ENCODE peak calls at places on chromosomes 11 and 22, in seven cellular contexts. G, A, Z, B, F, K and W are unnamed samples.
A peak's percentile ranks its signal among the peaks of the same experiment; 100 is the strongest.

GRCh38 chr11:81772161-81772560 is 961.5 kb downstream of the FAM181B start:
- DNase-seq in G (no peak), A (no peak), Z (no peak), B (no peak), F (no peak), K (no peak), W (no peak)

GRCh38 chr11:69801513-69802335 is 17.5 kb downstream of the FGF3 start:
- DNase-seq in G (peak; percentile 30), A (peak; percentile 51), Z (peak; percentile 54), B (no peak), F (no peak), K (no peak), W (no peak)

GRCh38 chr11:5443835-5444393 is 2.6 kb upstream of the OR51I1 start:
- DNase-seq in G (no peak), A (no peak), Z (no peak), B (no peak), F (no peak), K (no peak), W (no peak)

GRCh38 chr11:132064987-132065620 is 694.7 kb downstream of the NTM start:
- DNase-seq in G (no peak), A (no peak), Z (no peak), B (peak; percentile 96), F (no peak), K (no peak), W (peak; percentile 98)

GRCh38 chr11:93248602-93249001 is 50.8 kb upstream of the SLC36A4 start:
- DNase-seq in G (no peak), A (no peak), Z (no peak), B (no peak), F (no peak), K (no peak), W (peak; percentile 9)

GRCh38 chr11:128246364-128247234 is 340.8 kb downstream of the ETS1 start:
- DNase-seq in G (no peak), A (no peak), Z (peak; percentile 17), B (no peak), F (no peak), K (no peak), W (no peak)

GRCh38 chr22:27686534-27686933 is 115.0 kb downstream of the MN1 start:
- DNase-seq in G (peak; percentile 87), A (no peak), Z (peak; percentile 91), B (no peak), F (peak; percentile 78), K (peak; percentile 34), W (peak; percentile 64)

GRCh38 chr22:39144101-39144815 is 8.2 kb downstream of the CBX7 start:
- DNase-seq in G (peak; percentile 60), A (peak; percentile 70), Z (no peak), B (peak; percentile 14), F (no peak), K (peak; percentile 74), W (peak; percentile 10)

GRCh38 chr11:47551086-47551485 is 1.8 kb downstream of the CELF1 start:
- DNase-seq in G (no peak), A (no peak), Z (peak; percentile 35), B (no peak), F (no peak), K (no peak), W (peak; percentile 28)

GRCh38 chr11:120912504-120912903 is 111.4 kb upstream of the TBCEL start:
- DNase-seq in G (no peak), A (no peak), Z (peak; percentile 65), B (peak; percentile 20), F (no peak), K (no peak), W (peak; percentile 35)

GRCh38 chr11:12100886-12101285 is 9.5 kb upstream of the MICAL2 start:
- DNase-seq in G (no peak), A (no peak), Z (no peak), B (no peak), F (no peak), K (no peak), W (no peak)

GRCh38 chr11:64090811-64091516 is 55.2 kb downstream of the FLRT1 start:
- DNase-seq in G (no peak), A (no peak), Z (no peak), B (no peak), F (no peak), K (no peak), W (no peak)

GRCh38 chr22:46011627-46012181 is 34.7 kb upstream of the WNT7B start:
- DNase-seq in G (no peak), A (no peak), Z (no peak), B (no peak), F (no peak), K (no peak), W (no peak)

GRCh38 chr11:71554996-71555395 is 6.8 kb downstream of the KRTAP5-9 start:
- DNase-seq in G (no peak), A (no peak), Z (no peak), B (no peak), F (no peak), K (no peak), W (no peak)

GRCh38 chr11:116986521-116987105 is 111.6 kb downstream of the SIK3 start:
- DNase-seq in G (no peak), A (no peak), Z (no peak), B (peak; percentile 69), F (no peak), K (no peak), W (peak; percentile 86)

GRCh38 chr11:125173556-125173955 is 9.0 kb downstream of the PKNOX2 start:
- DNase-seq in G (no peak), A (no peak), Z (no peak), B (no peak), F (no peak), K (no peak), W (no peak)

GRCh38 chr11:105769627-105770026 is 159.8 kb downstream of the GRIA4 start:
- DNase-seq in G (no peak), A (no peak), Z (no peak), B (no peak), F (no peak), K (no peak), W (no peak)

GRCh38 chr11:2989551-2989950 is 2.6 kb downstream of the NAP1L4 start:
- DNase-seq in G (no peak), A (no peak), Z (no peak), B (no peak), F (no peak), K (no peak), W (no peak)

GRCh38 chr11:36492724-36493304 is 17.3 kb downstream of the TRAF6 start:
- DNase-seq in G (no peak), A (no peak), Z (peak; percentile 53), B (no peak), F (no peak), K (no peak), W (peak; percentile 25)

GRCh38 chr22:31082606-31083376 is 1.7 kb downstream of the SMTN start:
- DNase-seq in G (peak; percentile 69), A (peak; percentile 64), Z (peak; percentile 61), B (no peak), F (peak; percentile 79), K (peak; percentile 89), W (peak; percentile 58)

GRCh38 chr11:118436639-118437045 is 350 bp downstream of the KMT2A start:
- DNase-seq in G (no peak), A (no peak), Z (peak; percentile 53), B (no peak), F (peak; percentile 37), K (peak; percentile 32), W (no peak)

GRCh38 chr22:31812977-31813605 is 59.3 kb downstream of the DEPDC5 start:
- DNase-seq in G (no peak), A (no peak), Z (no peak), B (no peak), F (no peak), K (no peak), W (no peak)

GRCh38 chr11:12388171-12388570 is 10.8 kb downstream of the PARVA start:
- DNase-seq in G (no peak), A (no peak), Z (no peak), B (no peak), F (no peak), K (no peak), W (no peak)

GRCh38 chr11:65468874-65469333 is 29.9 kb upstream of the MALAT1 start:
- DNase-seq in G (peak; percentile 93), A (peak; percentile 69), Z (peak; percentile 63), B (no peak), F (peak; percentile 61), K (peak; percentile 94), W (no peak)

GRCh38 chr11:133934599-133935550 is 21.9 kb downstream of the IGSF9B start:
- DNase-seq in G (no peak), A (no peak), Z (peak; percentile 35), B (peak; percentile 51), F (peak; percentile 52), K (peak; percentile 29), W (peak; percentile 81)

GRCh38 chr11:19808076-19808911 is 95.7 kb downstream of the NAV2 start:
- DNase-seq in G (no peak), A (no peak), Z (no peak), B (no peak), F (no peak), K (no peak), W (no peak)
- TF ChIP-seq CTCF in G (no peak), A (no peak), Z (peak; percentile 26), B (peak; percentile 29), F (peak; percentile 17), K (no peak), W (peak; percentile 61)

DNA sequence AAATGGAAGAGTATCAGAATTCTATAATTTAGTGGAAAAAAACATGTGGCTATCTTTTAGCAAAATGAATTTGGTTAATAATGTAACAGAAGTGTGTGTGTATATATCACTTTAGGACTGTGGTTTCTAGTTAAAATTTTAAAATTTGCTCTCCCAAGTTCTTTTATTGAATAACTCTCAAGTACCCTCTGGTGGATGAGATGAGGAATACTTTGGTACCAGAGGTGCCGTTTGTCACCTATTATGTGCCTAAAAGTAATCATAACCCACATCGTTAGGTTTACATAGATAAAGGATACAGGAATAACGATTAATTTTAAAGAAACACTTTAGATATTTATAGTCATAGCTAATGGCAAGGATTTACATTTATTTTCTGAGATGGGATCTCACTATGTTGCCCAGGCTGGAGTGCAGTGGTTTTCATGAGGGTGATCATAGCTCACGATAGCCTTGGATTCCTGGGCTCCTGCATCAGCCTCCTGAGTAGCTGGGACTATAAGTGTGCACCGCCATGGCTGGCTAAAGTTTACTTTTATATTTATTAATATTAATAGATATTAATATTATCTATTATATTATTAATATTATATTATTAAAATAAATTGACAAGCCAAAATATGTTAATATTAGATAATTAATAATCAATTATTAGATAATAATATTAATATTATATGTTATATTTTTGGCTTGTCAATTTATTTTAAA is 66.7 kb upstream of the CAPRIN1 start:
- DNase-seq in G (no peak), A (no peak), Z (no peak), B (no peak), F (no peak), K (no peak), W (peak; percentile 9)
- TF ChIP-seq CTCF in G (no peak), A (no peak), Z (no peak), B (no peak), F (no peak), K (no peak), W (peak; percentile 67)

GRCh38 chr11:122360875-122361274 is 244.9 kb upstream of the BLID start:
- DNase-seq in G (no peak), A (no peak), Z (no peak), B (no peak), F (no peak), K (no peak), W (no peak)
- TF ChIP-seq CTCF in G (no peak), A (no peak), Z (no peak), B (no peak), F (no peak), K (no peak), W (peak; percentile 52)

DNA sequence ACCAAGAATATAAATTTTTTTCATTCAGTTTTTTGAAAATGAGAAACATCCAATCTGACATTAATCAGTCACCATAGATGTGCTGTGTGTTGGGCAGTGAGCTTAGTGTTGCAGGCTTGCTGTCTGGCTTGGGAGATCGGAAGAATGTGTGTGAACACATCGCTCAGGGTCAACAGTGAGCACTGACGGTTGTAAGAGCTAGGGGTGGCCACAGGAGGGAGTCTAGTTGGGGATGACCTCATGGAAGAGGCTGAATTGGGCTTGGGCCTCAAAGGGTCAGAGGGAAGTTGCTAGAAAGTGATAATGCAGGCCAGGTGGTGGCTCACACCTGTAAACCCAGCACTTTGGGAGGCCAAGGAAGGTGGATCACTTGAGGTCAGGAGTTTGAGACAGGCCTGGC is 375.4 kb downstream of the DDX10 start:
- DNase-seq in G (no peak), A (no peak), Z (no peak), B (no peak), F (no peak), K (no peak), W (no peak)
- TF ChIP-seq CTCF in G (no peak), A (no peak), Z (peak; percentile 11), B (no peak), F (no peak), K (no peak), W (peak; percentile 29)